ENCODE peak calls at places on chromosomes 13 and 19, in eight cellular contexts. One of them, this sample, is unnamed.

GRCh38 chr13:70357031-70357430 is 248.8 kb upstream of the KLHL1 start:
- DNase-seq in keratinocyte: no peak
- DNase-seq in adrenal gland: no peak
- DNase-seq in body of pancreas: no peak
- DNase-seq in AG04449: no peak
- DNase-seq in cardiac fibroblast: no peak
- DNase-seq in left ventricle myocardium inferior: no peak
- DNase-seq in heart right ventricle: no peak
- DNase-seq in this sample: no peak

GRCh38 chr19:33630880-33631627 is 9.3 kb downstream of the CHST8 start:
- DNase-seq in keratinocyte: no peak
- DNase-seq in AG04449: no peak
- DNase-seq in left ventricle myocardium inferior: no peak
- DNase-seq in adrenal gland: no peak
- DNase-seq in cardiac fibroblast: no peak
- DNase-seq in body of pancreas: no peak
- DNase-seq in heart right ventricle: no peak
- DNase-seq in this sample: no peak

GRCh38 chr19:5147971-5148793 is 179.3 kb downstream of the KDM4B start:
- DNase-seq in heart right ventricle: peak
- DNase-seq in keratinocyte: no peak
- DNase-seq in body of pancreas: no peak
- DNase-seq in AG04449: no peak
- DNase-seq in adrenal gland: peak
- DNase-seq in left ventricle myocardium inferior: peak
- DNase-seq in cardiac fibroblast: no peak
- DNase-seq in this sample: no peak

GRCh38 chr19:3508771-3509535 is 2.8 kb downstream of the FZR1 start:
- DNase-seq in AG04449: no peak
- DNase-seq in adrenal gland: no peak
- DNase-seq in body of pancreas: no peak
- DNase-seq in heart right ventricle: no peak
- DNase-seq in keratinocyte: no peak
- DNase-seq in cardiac fibroblast: no peak
- DNase-seq in left ventricle myocardium inferior: no peak
- DNase-seq in this sample: no peak

GRCh38 chr13:39777021-39777420 is 121.6 kb downstream of the COG6 start:
- DNase-seq in AG04449: no peak
- DNase-seq in keratinocyte: no peak
- DNase-seq in body of pancreas: no peak
- DNase-seq in adrenal gland: no peak
- DNase-seq in heart right ventricle: no peak
- DNase-seq in left ventricle myocardium inferior: no peak
- DNase-seq in cardiac fibroblast: no peak
- DNase-seq in this sample: no peak

GRCh38 chr13:110506859-110507566 is 54.5 kb downstream of the RAB20 start:
- DNase-seq in heart right ventricle: peak
- DNase-seq in keratinocyte: no peak
- DNase-seq in left ventricle myocardium inferior: peak
- DNase-seq in adrenal gland: peak
- DNase-seq in body of pancreas: peak
- DNase-seq in AG04449: no peak
- DNase-seq in cardiac fibroblast: peak
- DNase-seq in this sample: no peak

GRCh38 chr13:102392810-102393209 is 9.0 kb downstream of the FGF14 start:
- DNase-seq in body of pancreas: no peak
- DNase-seq in heart right ventricle: no peak
- DNase-seq in AG04449: no peak
- DNase-seq in keratinocyte: no peak
- DNase-seq in adrenal gland: no peak
- DNase-seq in cardiac fibroblast: no peak
- DNase-seq in left ventricle myocardium inferior: no peak
- DNase-seq in this sample: no peak

GRCh38 chr13:32001392-32001768 is 30.2 kb upstream of the FRY start:
- DNase-seq in AG04449: no peak
- DNase-seq in cardiac fibroblast: peak
- DNase-seq in heart right ventricle: peak
- DNase-seq in keratinocyte: no peak
- DNase-seq in adrenal gland: peak
- DNase-seq in body of pancreas: peak
- DNase-seq in left ventricle myocardium inferior: peak
- DNase-seq in this sample: no peak

GRCh38 chr13:104025303-104025702 is 959.1 kb upstream of the SLC10A2 start:
- DNase-seq in heart right ventricle: no peak
- DNase-seq in adrenal gland: no peak
- DNase-seq in body of pancreas: no peak
- DNase-seq in AG04449: no peak
- DNase-seq in cardiac fibroblast: peak
- DNase-seq in keratinocyte: no peak
- DNase-seq in left ventricle myocardium inferior: no peak
- DNase-seq in this sample: no peak

GRCh38 chr19:5880196-5880595 is 9.9 kb upstream of the FUT5 start:
- DNase-seq in heart right ventricle: no peak
- DNase-seq in adrenal gland: no peak
- DNase-seq in body of pancreas: no peak
- DNase-seq in AG04449: no peak
- DNase-seq in keratinocyte: no peak
- DNase-seq in left ventricle myocardium inferior: no peak
- DNase-seq in cardiac fibroblast: no peak
- DNase-seq in this sample: no peak

GRCh38 chr13:45615501-45616101 is at the start of gene ERICH6B:
- DNase-seq in body of pancreas: no peak
- DNase-seq in keratinocyte: no peak
- DNase-seq in AG04449: no peak
- DNase-seq in cardiac fibroblast: peak
- DNase-seq in adrenal gland: peak
- DNase-seq in left ventricle myocardium inferior: peak
- DNase-seq in heart right ventricle: peak
- DNase-seq in this sample: no peak

GRCh38 chr13:97810152-97810551 is 143.3 kb upstream of the IPO5 start:
- DNase-seq in cardiac fibroblast: peak
- DNase-seq in adrenal gland: no peak
- DNase-seq in heart right ventricle: no peak
- DNase-seq in body of pancreas: no peak
- DNase-seq in keratinocyte: no peak
- DNase-seq in AG04449: no peak
- DNase-seq in left ventricle myocardium inferior: no peak
- DNase-seq in this sample: no peak

GRCh38 chr13:51981355-51981754 is 29.9 kb downstream of the ATP7B start:
- DNase-seq in adrenal gland: no peak
- DNase-seq in heart right ventricle: no peak
- DNase-seq in left ventricle myocardium inferior: no peak
- DNase-seq in AG04449: no peak
- DNase-seq in cardiac fibroblast: peak
- DNase-seq in body of pancreas: no peak
- DNase-seq in keratinocyte: no peak
- DNase-seq in this sample: no peak

GRCh38 chr13:32432856-32433255 is 4.9 kb upstream of the N4BP2L1 start:
- DNase-seq in heart right ventricle: no peak
- DNase-seq in AG04449: no peak
- DNase-seq in left ventricle myocardium inferior: no peak
- DNase-seq in adrenal gland: no peak
- DNase-seq in keratinocyte: peak
- DNase-seq in body of pancreas: no peak
- DNase-seq in cardiac fibroblast: no peak
- DNase-seq in this sample: no peak

GRCh38 chr19:5220866-5221265 is 119.7 kb downstream of the PTPRS start:
- DNase-seq in left ventricle myocardium inferior: no peak
- DNase-seq in heart right ventricle: no peak
- DNase-seq in body of pancreas: no peak
- DNase-seq in adrenal gland: no peak
- DNase-seq in AG04449: no peak
- DNase-seq in cardiac fibroblast: no peak
- DNase-seq in keratinocyte: no peak
- DNase-seq in this sample: no peak

GRCh38 chr19:47331490-47331889 is 485 bp upstream of the C5AR2 start:
- DNase-seq in adrenal gland: no peak
- DNase-seq in left ventricle myocardium inferior: no peak
- DNase-seq in cardiac fibroblast: no peak
- DNase-seq in heart right ventricle: no peak
- DNase-seq in keratinocyte: no peak
- DNase-seq in body of pancreas: no peak
- DNase-seq in AG04449: no peak
- DNase-seq in this sample: no peak

GRCh38 chr19:11160119-11160768 is 4.7 kb upstream of the SPC24 start:
- DNase-seq in keratinocyte: no peak
- DNase-seq in cardiac fibroblast: peak
- DNase-seq in AG04449: no peak
- DNase-seq in heart right ventricle: no peak
- DNase-seq in left ventricle myocardium inferior: no peak
- DNase-seq in body of pancreas: no peak
- DNase-seq in adrenal gland: no peak
- DNase-seq in this sample: no peak

GRCh38 chr19:1905863-1906375 is 720 bp downstream of the ADAT3 start:
- DNase-seq in keratinocyte: no peak
- DNase-seq in left ventricle myocardium inferior: no peak
- DNase-seq in cardiac fibroblast: no peak
- DNase-seq in body of pancreas: no peak
- DNase-seq in AG04449: no peak
- DNase-seq in heart right ventricle: no peak
- DNase-seq in adrenal gland: no peak
- DNase-seq in this sample: no peak
- H3K4me3 ChIP-seq in keratinocyte: peak
- H3K4me3 ChIP-seq in left ventricle myocardium inferior: peak
- H3K4me3 ChIP-seq in cardiac fibroblast: peak
- H3K4me3 ChIP-seq in body of pancreas: no peak
- H3K4me3 ChIP-seq in AG04449: peak
- H3K4me3 ChIP-seq in heart right ventricle: peak
- H3K4me3 ChIP-seq in adrenal gland: peak
- H3K4me3 ChIP-seq in this sample: peak

GRCh38 chr13:30115257-30115600 is 192.1 kb downstream of the KATNAL1 start:
- DNase-seq in body of pancreas: no peak
- DNase-seq in cardiac fibroblast: no peak
- DNase-seq in AG04449: no peak
- DNase-seq in heart right ventricle: no peak
- DNase-seq in keratinocyte: no peak
- DNase-seq in left ventricle myocardium inferior: no peak
- DNase-seq in adrenal gland: no peak
- DNase-seq in this sample: no peak
- H3K4me3 ChIP-seq in body of pancreas: no peak
- H3K4me3 ChIP-seq in cardiac fibroblast: peak
- H3K4me3 ChIP-seq in AG04449: peak
- H3K4me3 ChIP-seq in heart right ventricle: peak
- H3K4me3 ChIP-seq in keratinocyte: peak
- H3K4me3 ChIP-seq in left ventricle myocardium inferior: peak
- H3K4me3 ChIP-seq in adrenal gland: peak
- H3K4me3 ChIP-seq in this sample: peak

GRCh38 chr19:29670255-29670654 is 5.0 kb downstream of the PLEKHF1 start:
- DNase-seq in cardiac fibroblast: no peak
- DNase-seq in heart right ventricle: no peak
- DNase-seq in adrenal gland: no peak
- DNase-seq in left ventricle myocardium inferior: no peak
- DNase-seq in keratinocyte: no peak
- DNase-seq in AG04449: no peak
- DNase-seq in body of pancreas: no peak
- DNase-seq in this sample: no peak

GRCh38 chr19:29672933-29673336 is 7.7 kb downstream of the PLEKHF1 start:
- DNase-seq in AG04449: no peak
- DNase-seq in cardiac fibroblast: no peak
- DNase-seq in keratinocyte: no peak
- DNase-seq in heart right ventricle: no peak
- DNase-seq in adrenal gland: no peak
- DNase-seq in left ventricle myocardium inferior: no peak
- DNase-seq in body of pancreas: no peak
- DNase-seq in this sample: no peak

GRCh38 chr19:29673451-29674371 is 8.4 kb downstream of the PLEKHF1 start:
- DNase-seq in keratinocyte: no peak
- DNase-seq in heart right ventricle: no peak
- DNase-seq in adrenal gland: no peak
- DNase-seq in cardiac fibroblast: no peak
- DNase-seq in body of pancreas: no peak
- DNase-seq in AG04449: no peak
- DNase-seq in left ventricle myocardium inferior: no peak
- DNase-seq in this sample: no peak

GRCh38 chr19:29672319-29672932 is 7.2 kb downstream of the PLEKHF1 start:
- DNase-seq in heart right ventricle: no peak
- DNase-seq in keratinocyte: no peak
- DNase-seq in AG04449: no peak
- DNase-seq in adrenal gland: no peak
- DNase-seq in body of pancreas: no peak
- DNase-seq in left ventricle myocardium inferior: no peak
- DNase-seq in cardiac fibroblast: no peak
- DNase-seq in this sample: no peak

GRCh38 chr19:29671393-29672076 is 6.3 kb downstream of the PLEKHF1 start:
- DNase-seq in adrenal gland: peak
- DNase-seq in AG04449: no peak
- DNase-seq in left ventricle myocardium inferior: peak
- DNase-seq in keratinocyte: peak
- DNase-seq in body of pancreas: peak
- DNase-seq in heart right ventricle: peak
- DNase-seq in cardiac fibroblast: peak
- DNase-seq in this sample: no peak
- H3K4me3 ChIP-seq in adrenal gland: no peak
- H3K4me3 ChIP-seq in AG04449: no peak
- H3K4me3 ChIP-seq in left ventricle myocardium inferior: peak
- H3K4me3 ChIP-seq in keratinocyte: no peak
- H3K4me3 ChIP-seq in body of pancreas: no peak
- H3K4me3 ChIP-seq in heart right ventricle: no peak
- H3K4me3 ChIP-seq in cardiac fibroblast: no peak
- H3K4me3 ChIP-seq in this sample: no peak

GRCh38 chr19:45952691-45953505 is 20.8 kb downstream of the NOVA2 start:
- DNase-seq in heart right ventricle: peak
- DNase-seq in body of pancreas: peak
- DNase-seq in keratinocyte: no peak
- DNase-seq in cardiac fibroblast: peak
- DNase-seq in adrenal gland: peak
- DNase-seq in AG04449: no peak
- DNase-seq in left ventricle myocardium inferior: peak
- DNase-seq in this sample: no peak

GRCh38 chr19:45955905-45956608 is 17.6 kb downstream of the NOVA2 start:
- DNase-seq in keratinocyte: no peak
- DNase-seq in body of pancreas: no peak
- DNase-seq in AG04449: no peak
- DNase-seq in cardiac fibroblast: peak
- DNase-seq in heart right ventricle: peak
- DNase-seq in left ventricle myocardium inferior: peak
- DNase-seq in adrenal gland: peak
- DNase-seq in this sample: peak

GRCh38 chr19:45954132-45954531 is 19.5 kb downstream of the NOVA2 start:
- DNase-seq in left ventricle myocardium inferior: no peak
- DNase-seq in keratinocyte: no peak
- DNase-seq in body of pancreas: no peak
- DNase-seq in heart right ventricle: no peak
- DNase-seq in cardiac fibroblast: no peak
- DNase-seq in AG04449: no peak
- DNase-seq in adrenal gland: no peak
- DNase-seq in this sample: no peak

GRCh38 chr19:45953676-45954075 is 20.0 kb downstream of the NOVA2 start:
- DNase-seq in left ventricle myocardium inferior: no peak
- DNase-seq in keratinocyte: no peak
- DNase-seq in AG04449: no peak
- DNase-seq in body of pancreas: no peak
- DNase-seq in heart right ventricle: no peak
- DNase-seq in adrenal gland: no peak
- DNase-seq in cardiac fibroblast: no peak
- DNase-seq in this sample: no peak

GRCh38 chr19:45952341-45952690 is 21.3 kb downstream of the NOVA2 start:
- DNase-seq in heart right ventricle: no peak
- DNase-seq in AG04449: no peak
- DNase-seq in left ventricle myocardium inferior: no peak
- DNase-seq in body of pancreas: no peak
- DNase-seq in keratinocyte: no peak
- DNase-seq in adrenal gland: no peak
- DNase-seq in cardiac fibroblast: no peak
- DNase-seq in this sample: no peak
- H3K4me3 ChIP-seq in heart right ventricle: no peak
- H3K4me3 ChIP-seq in AG04449: no peak
- H3K4me3 ChIP-seq in left ventricle myocardium inferior: no peak
- H3K4me3 ChIP-seq in body of pancreas: no peak
- H3K4me3 ChIP-seq in keratinocyte: no peak
- H3K4me3 ChIP-seq in adrenal gland: no peak
- H3K4me3 ChIP-seq in cardiac fibroblast: no peak
- H3K4me3 ChIP-seq in this sample: no peak